ENCODE peak calls at places on chromosomes 4 and X, in four cellular contexts. M is mammary epithelial cell, J is GM20000, C is neural progenitor cell. W is an unnamed sample.

GRCh38 chr4:153362184-153362583 is 17.7 kb downstream of the MND1 start:
- DNase-seq in J (no peak), C (no peak), M (no peak), W (no peak)

GRCh38 chrX:15146515-15146914 is 123.4 kb downstream of the ASB9 start:
- DNase-seq in M (no peak), C (peak; percentile 39), J (no peak), W (no peak)

GRCh38 chr4:173005912-173006633 is 162.5 kb upstream of the GALNT7 start:
- DNase-seq in C (no peak), J (no peak), M (no peak), W (no peak)

GRCh38 chr4:163165217-163166017 is 1.3 kb downstream of the NAF1 start:
- DNase-seq in C (no peak), M (peak; percentile 27), J (no peak), W (no peak)

GRCh38 chr4:87973283-87974169 is 2.0 kb upstream of the SPP1 start:
- DNase-seq in J (peak; percentile 49), M (peak; percentile 79), C (peak; percentile 69), W (no peak)

GRCh38 chrX:64977830-64978229 is 1.6 kb upstream of the ZC4H2 start:
- DNase-seq in M (peak; percentile 78), C (no peak), J (no peak), W (no peak)

GRCh38 chr4:82515705-82516104 is 46.1 kb downstream of the TMEM150C start:
- DNase-seq in M (peak; percentile 40), C (no peak), J (no peak), W (no peak)

GRCh38 chr4:68271851-68272756 is 26.6 kb upstream of the TMPRSS11B start:
- DNase-seq in C (peak; percentile 45), J (peak; percentile 43), M (peak; percentile 51), W (no peak)

GRCh38 chr4:155757745-155758265 is 1.0 kb upstream of the GUCY1B1 start:
- DNase-seq in M (no peak), C (no peak), J (no peak), W (no peak)

GRCh38 chrX:123731258-123731986 is 1.4 kb downstream of the THOC2 start:
- DNase-seq in J (peak; percentile 7), C (peak; percentile 37), M (no peak), W (no peak)

GRCh38 chr4:7049739-7050138 is 6.6 kb downstream of the TADA2B start:
- DNase-seq in M (no peak), C (no peak), J (no peak), W (no peak)

GRCh38 chr4:168154546-168155277 is 62.4 kb downstream of the ANXA10 start:
- DNase-seq in J (no peak), C (no peak), M (no peak), W (no peak)

GRCh38 chrX:148380614-148381561 is 119.5 kb upstream of the AFF2 start:
- DNase-seq in M (peak; percentile 2), C (no peak), J (peak; percentile 26), W (no peak)

GRCh38 chrX:119686087-119686639 is 6.8 kb downstream of the SEPTIN6 start:
- DNase-seq in J (no peak), C (no peak), M (no peak), W (peak; percentile 47)

GRCh38 chr4:5041609-5042234 is 9.6 kb upstream of the STK32B start:
- DNase-seq in C (no peak), J (no peak), M (no peak), W (no peak)

GRCh38 chr4:73917081-73917501 is 47.9 kb downstream of the CXCL1 start:
- DNase-seq in M (peak; percentile 95), J (no peak), C (no peak), W (no peak)

GRCh38 chrX:41909068-41909467 is 14.3 kb downstream of the CASK start:
- DNase-seq in J (no peak), C (no peak), M (no peak), W (no peak)

GRCh38 chrX:13440166-13440565 is 120.3 kb upstream of the ATXN3L start:
- DNase-seq in J (no peak), M (no peak), C (no peak), W (no peak)

GRCh38 chrX:13932416-13932815 is 97.3 kb downstream of the GEMIN8 start:
- DNase-seq in C (no peak), J (no peak), M (no peak), W (no peak)

GRCh38 chr4:158621729-158622128 is 50.0 kb downstream of the C4orf46 start:
- DNase-seq in M (peak; percentile 48), J (no peak), C (no peak), W (no peak)

GRCh38 chr4:7978489-7978888 is 38.8 kb upstream of the AFAP1 start:
- DNase-seq in J (no peak), C (no peak), M (peak; percentile 87), W (no peak)

GRCh38 chrX:71198066-71198465 is 25.0 kb upstream of the GJB1 start:
- DNase-seq in C (no peak), J (peak; percentile 46), M (no peak), W (peak; percentile 13)

GRCh38 chr4:85867281-85867680 is 392.3 kb downstream of the ARHGAP24 start:
- DNase-seq in C (no peak), M (no peak), J (no peak), W (no peak)

GRCh38 chr4:105490523-105490922 is 16.7 kb upstream of the PPA2 start:
- DNase-seq in C (no peak), M (no peak), J (no peak), W (no peak)

GRCh38 chr4:166458756-166459155 is 585.7 kb downstream of the TLL1 start:
- DNase-seq in C (no peak), J (no peak), M (peak; percentile 80), W (no peak)

GRCh38 chr4:155672342-155672741 is 5.7 kb downstream of the GUCY1A1 start:
- DNase-seq in C (no peak), M (no peak), J (no peak), W (no peak)

GRCh38 chr4:26420903-26421302 is 69.4 kb downstream of the CCKAR start:
- DNase-seq in J (no peak), C (no peak), M (no peak), W (no peak)

GRCh38 chr4:75724867-75725724 is 719 bp downstream of the USO1 start:
- DNase-seq in J (peak; percentile 78), M (peak; percentile 75), C (peak; percentile 91), W (peak; percentile 52)

GRCh38 chrX:37652589-37653271 is 32.9 kb upstream of the XK start:
- DNase-seq in C (no peak), M (no peak), J (no peak), W (no peak)

GRCh38 chr4:2700031-2700430 is 56.1 kb downstream of the TNIP2 start:
- DNase-seq in C (no peak), J (no peak), M (no peak), W (no peak)

GRCh38 chrX:10579018-10579752 is 41.2 kb downstream of the MID1 start:
- DNase-seq in J (no peak), M (peak; percentile 69), C (no peak), W (no peak)

GRCh38 chr4:37981425-37981824 is 21.2 kb downstream of the PTTG2 start:
- DNase-seq in J (no peak), C (no peak), M (no peak), W (no peak)

GRCh38 chr4:38034986-38035882 is 75.0 kb downstream of the PTTG2 start:
- DNase-seq in C (peak; percentile 78), J (peak; percentile 69), M (peak; percentile 30), W (no peak)

GRCh38 chr4:141870152-141870551 is 233.8 kb downstream of the IL15 start:
- DNase-seq in C (no peak), J (no peak), M (no peak), W (no peak)
- TF ChIP-seq CTCF in C (no peak), J (no peak), M (no peak), W (no peak)

GRCh38 chr4:98476891-98477290 is 181.5 kb downstream of the TSPAN5 start:
- DNase-seq in J (no peak), C (no peak), M (no peak), W (no peak)
- TF ChIP-seq CTCF in J (no peak), C (no peak), M (no peak), W (no peak)

DNA sequence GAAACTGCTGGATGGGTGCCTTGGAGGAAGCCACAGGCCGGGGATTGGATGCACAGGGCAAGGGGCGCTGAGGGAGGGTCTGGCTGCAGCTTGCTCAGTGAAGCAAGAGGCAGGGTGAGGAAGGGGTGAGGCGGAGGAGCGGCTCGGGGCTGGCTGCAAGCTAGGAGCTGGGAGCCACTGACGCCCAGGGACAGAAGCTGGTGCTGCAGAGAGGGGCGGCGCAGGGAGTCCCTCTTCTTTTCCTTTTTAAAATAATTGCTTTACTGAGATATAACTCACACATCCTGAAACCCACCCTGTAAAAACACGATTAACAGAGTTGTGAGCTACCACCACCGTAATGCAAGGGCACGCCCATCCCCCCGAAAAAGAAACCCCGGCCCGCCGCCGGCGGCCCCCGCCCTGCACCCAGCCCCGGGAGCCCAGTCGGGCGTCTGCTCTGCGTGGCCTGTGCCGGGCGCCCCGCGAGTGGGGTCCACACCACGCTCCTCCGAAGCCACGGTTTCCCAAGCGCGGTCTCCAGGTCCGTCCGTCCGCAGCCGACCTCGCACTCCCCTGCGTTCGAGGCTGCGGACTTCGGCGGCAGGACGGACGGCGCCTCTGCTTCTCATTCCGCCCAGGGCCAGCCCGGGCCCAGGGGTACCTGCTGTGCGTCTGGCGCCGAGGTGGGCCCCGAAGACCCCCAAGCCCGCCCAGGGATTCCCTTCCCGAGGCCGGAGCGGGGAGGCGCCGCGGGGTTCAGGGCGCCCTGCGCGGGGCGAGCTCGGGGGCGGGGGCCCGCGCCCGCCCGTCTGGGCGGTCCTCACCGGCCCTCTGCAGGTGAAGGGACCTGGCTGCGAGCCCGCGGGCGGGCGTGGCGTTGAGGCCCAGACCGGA is 865 bp upstream of the UVSSA start:
- DNase-seq in C (peak; percentile 85), J (peak; percentile 69), M (peak; percentile 37), W (peak; percentile 20)
- TF ChIP-seq CTCF in C (no peak), J (no peak), M (no peak), W (no peak)

DNA sequence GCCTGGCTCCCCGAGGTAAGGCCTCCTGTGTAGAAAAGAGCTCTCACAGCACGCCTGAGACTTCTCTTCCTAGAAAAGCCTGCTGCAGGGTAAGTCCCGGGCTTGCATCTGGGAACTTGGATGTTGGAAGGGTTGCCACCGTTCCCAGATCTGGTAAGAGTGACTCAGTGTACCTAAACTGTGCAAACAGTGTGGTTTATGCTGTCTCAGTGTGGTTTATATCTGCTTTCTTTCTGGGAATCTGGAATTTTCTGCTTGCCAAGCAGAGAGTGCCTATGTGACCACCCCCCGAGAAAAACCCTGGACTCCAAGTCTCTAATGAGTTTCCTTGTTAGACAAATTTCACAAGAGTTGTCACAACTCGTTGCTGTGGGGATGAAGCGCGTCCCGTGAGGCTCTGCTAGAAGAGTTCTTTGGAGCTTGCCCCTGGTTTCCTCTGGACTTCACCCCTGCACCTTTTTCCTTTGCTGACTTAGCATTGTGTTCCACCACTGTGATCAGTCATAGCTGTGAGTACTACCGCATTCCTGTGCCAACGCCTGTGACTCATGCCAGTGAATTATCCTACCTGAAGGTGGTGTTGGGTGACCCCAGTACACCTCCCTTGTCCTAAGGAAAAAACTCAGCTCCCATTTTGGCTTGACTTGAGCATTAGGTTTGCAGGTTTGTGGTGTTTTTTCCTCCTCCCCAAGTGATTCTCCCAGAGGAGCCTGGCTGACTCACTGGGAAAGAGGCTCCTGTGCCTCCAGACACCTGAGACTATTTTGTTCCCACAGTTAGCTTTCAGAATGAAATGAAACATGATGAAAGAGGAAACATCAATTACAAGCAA is 14.5 kb downstream of the SLC2A9 start:
- DNase-seq in M (peak; percentile 96), C (no peak), J (no peak), W (no peak)
- TF ChIP-seq CTCF in M (no peak), C (no peak), J (no peak), W (no peak)

GRCh38 chrX:151006410-151007109 is 23.4 kb downstream of the HMGB3 start:
- DNase-seq in M (no peak), J (no peak), C (no peak), W (no peak)
- TF ChIP-seq CTCF in M (no peak), J (no peak), C (no peak), W (no peak)

GRCh38 chr4:12723849-12724447 is 760.2 kb downstream of the RAB28 start:
- DNase-seq in C (peak; percentile 11), J (no peak), M (no peak), W (no peak)
- TF ChIP-seq CTCF in C (no peak), J (no peak), M (no peak), W (no peak)

W was measured in activated B cell treated with CpG ODN at 0.5 μM for 24 hours.